ENCODE peak calls at places on chromosome 17, in four cellular contexts. O is sigmoid colon, Q is mesenchymal stem cell, V is stomach. H is an unnamed sample.

GRCh38 chr17:37607637-37608368 is 1.4 kb downstream of the SYNRG start:
- DNase-seq in O (no peak), Q (no peak), V (no peak), H (peak)

GRCh38 chr17:28968269-28968913 is 17.1 kb upstream of the PHF12 start:
- DNase-seq in O (no peak), Q (no peak), V (no peak), H (no peak)

GRCh38 chr17:71163121-71163812 is 957.6 kb upstream of the SOX9 start:
- DNase-seq in O (no peak), Q (no peak), V (peak), H (no peak)

GRCh38 chr17:70608957-70609356 is 439.6 kb downstream of the KCNJ2 start:
- DNase-seq in O (no peak), Q (no peak), V (no peak), H (no peak)

GRCh38 chr17:4529533-4530152 is 25.5 kb downstream of the MYBBP1A start:
- DNase-seq in O (no peak), Q (no peak), V (no peak), H (no peak)

GRCh38 chr17:78577296-78577695 is at the start of gene DNAH17:
- DNase-seq in O (no peak), Q (no peak), V (no peak), H (no peak)

GRCh38 chr17:77892469-77893143 is 65.9 kb upstream of the TNRC6C start:
- DNase-seq in O (peak), Q (peak), V (no peak), H (no peak)

GRCh38 chr17:4407216-4407615 is 26.5 kb upstream of the SPNS3 start:
- DNase-seq in O (no peak), Q (no peak), V (no peak), H (no peak)

DNA sequence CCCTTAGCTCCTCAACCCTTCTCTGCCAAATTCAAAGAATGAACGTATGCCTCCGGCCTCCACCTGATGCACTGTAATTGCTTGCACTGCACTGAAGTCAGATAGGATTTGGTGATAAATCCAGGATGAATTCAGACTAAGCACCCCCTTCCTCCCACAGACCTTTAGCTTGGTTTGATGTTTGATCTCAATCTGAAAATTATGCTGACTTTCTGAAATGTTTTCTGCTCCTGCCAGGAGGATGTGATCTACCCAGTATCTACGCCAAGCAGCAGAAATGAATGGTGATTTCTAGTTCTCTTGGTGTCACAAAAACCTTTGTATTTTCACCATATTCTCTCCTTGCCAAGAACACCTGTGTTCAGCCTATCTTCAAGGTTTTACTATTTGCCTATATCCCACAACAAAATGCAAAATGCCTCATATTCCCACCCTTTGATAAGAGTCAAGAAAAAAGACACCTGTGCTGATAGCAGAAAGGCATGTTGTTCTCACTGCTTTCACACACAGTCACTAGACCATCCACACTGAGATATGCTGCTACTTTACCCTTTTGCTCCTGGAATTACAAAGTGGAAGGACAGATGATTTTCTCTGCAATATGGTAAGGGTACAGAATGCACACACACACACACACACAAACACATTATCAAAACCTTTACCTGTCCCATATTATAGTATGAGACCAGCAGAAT is 14.7 kb downstream of the RFFL start:
- DNase-seq in O (no peak), Q (no peak), V (no peak), H (no peak)
- H3K27ac ChIP-seq in O (no peak), Q (no peak), V (no peak), H (no peak)

GRCh38 chr17:47704116-47704515 is 10.2 kb downstream of the TBKBP1 start:
- DNase-seq in O (peak), Q (no peak), V (no peak), H (peak)

GRCh38 chr17:47707884-47708283 is 13.9 kb downstream of the TBKBP1 start:
- DNase-seq in O (no peak), Q (no peak), V (no peak), H (no peak)

GRCh38 chr17:47707056-47707791 is 13.3 kb downstream of the TBKBP1 start:
- DNase-seq in O (peak), Q (no peak), V (no peak), H (no peak)

GRCh38 chr17:47704781-47705180 is 10.8 kb downstream of the TBKBP1 start:
- DNase-seq in O (no peak), Q (no peak), V (no peak), H (no peak)

GRCh38 chr17:47705536-47706481 is 11.8 kb downstream of the TBKBP1 start:
- DNase-seq in O (peak), Q (no peak), V (no peak), H (no peak)
- H3K27ac ChIP-seq in O (no peak), Q (no peak), V (peak), H (no peak)

GRCh38 chr17:45408611-45409421 is 23.9 kb downstream of the ARHGAP27 start:
- DNase-seq in O (no peak), Q (no peak), V (no peak), H (peak)

GRCh38 chr17:45403906-45404490 is 28.7 kb downstream of the ARHGAP27 start:
- DNase-seq in O (no peak), Q (no peak), V (no peak), H (no peak)

GRCh38 chr17:45405250-45406086 is 27.2 kb downstream of the ARHGAP27 start:
- DNase-seq in O (no peak), Q (peak), V (no peak), H (peak)

GRCh38 chr17:45404870-45405249 is 27.8 kb downstream of the ARHGAP27 start:
- DNase-seq in O (no peak), Q (no peak), V (no peak), H (no peak)

GRCh38 chr17:45406107-45406506 is 26.6 kb downstream of the ARHGAP27 start:
- DNase-seq in O (no peak), Q (no peak), V (no peak), H (no peak)
- H3K27ac ChIP-seq in O (no peak), Q (no peak), V (no peak), H (peak)

GRCh38 chr17:74868251-74868907 is 4.4 kb downstream of the FDXR start:
- DNase-seq in O (no peak), Q (no peak), V (no peak), H (no peak)
- H3K27ac ChIP-seq in O (no peak), Q (no peak), V (no peak), H (no peak)

H was measured in transverse colon.